ENCODE peak calls at places on chromosome 7, in six cellular contexts. S is HepG2, X is A549, K is K562, A is GM12878, W is H1. D is an unnamed sample.

GRCh38 chr7:7510814-7511213 is 24.9 kb downstream of the COL28A1 start:
- DNase-seq in S (no peak), X (no peak), K (no peak), A (no peak), W (no peak), D (no peak)

GRCh38 chr7:106485919-106486318 is 175.0 kb downstream of the CCDC71L start:
- DNase-seq in S (no peak), X (no peak), K (no peak), A (no peak), W (no peak), D (no peak)

GRCh38 chr7:108002726-108003590 is at the start of gene LAMB1:
- DNase-seq in S (peak; percentile 73), X (peak; percentile 78), K (peak; percentile 90), A (no peak), W (peak; percentile 87), D (peak; percentile 98)

GRCh38 chr7:51326646-51327286 is 10.2 kb upstream of the COBL start:
- DNase-seq in S (no peak), X (no peak), K (no peak), A (no peak), W (peak; percentile 84), D (no peak)

GRCh38 chr7:8035647-8036518 is 67.3 kb downstream of the GLCCI1 start:
- DNase-seq in S (peak; percentile 44), X (no peak), K (no peak), A (peak; percentile 23), W (peak; percentile 49), D (no peak)

GRCh38 chr7:104931181-104931781 is 82.7 kb upstream of the KMT2E start:
- DNase-seq in S (no peak), X (no peak), K (no peak), A (no peak), W (no peak), D (peak; percentile 86)

GRCh38 chr7:50068850-50069551 is 24.0 kb downstream of the ZPBP start:
- DNase-seq in S (no peak), X (no peak), K (no peak), A (peak; percentile 9), W (no peak), D (no peak)

GRCh38 chr7:12162420-12163113 is 48.5 kb upstream of the TMEM106B start:
- DNase-seq in S (no peak), X (peak; percentile 12), K (no peak), A (no peak), W (no peak), D (no peak)

GRCh38 chr7:143259765-143260164 is 3.5 kb upstream of the GSTK1 start:
- DNase-seq in S (peak; percentile 30), X (no peak), K (no peak), A (no peak), W (no peak), D (no peak)

GRCh38 chr7:68224041-68224534 is 1227.5 kb downstream of the TYW1 start:
- DNase-seq in S (no peak), X (no peak), K (no peak), A (no peak), W (no peak), D (peak; percentile 79)

GRCh38 chr7:7354674-7355073 is 172.3 kb downstream of the C1GALT1 start:
- DNase-seq in S (no peak), X (no peak), K (no peak), A (no peak), W (no peak), D (no peak)

GRCh38 chr7:44285561-44285960 is 39.8 kb downstream of the CAMK2B start:
- DNase-seq in S (no peak), X (no peak), K (no peak), A (no peak), W (peak; percentile 11), D (peak; percentile 36)

GRCh38 chr7:46153951-46154787 is 233.1 kb upstream of the IGFBP3 start:
- DNase-seq in S (peak; percentile 87), X (no peak), K (no peak), A (peak; percentile 55), W (no peak), D (no peak)

GRCh38 chr7:130960208-130960988 is 226.4 kb upstream of the KLF14 start:
- DNase-seq in S (no peak), X (peak; percentile 59), K (peak; percentile 34), A (peak; percentile 73), W (no peak), D (no peak)

GRCh38 chr7:110210941-110211608 is 879.9 kb upstream of the LRRN3 start:
- DNase-seq in S (no peak), X (no peak), K (no peak), A (no peak), W (no peak), D (no peak)

GRCh38 chr7:121030308-121030707 is 41.8 kb downstream of the CPED1 start:
- DNase-seq in S (no peak), X (no peak), K (no peak), A (no peak), W (no peak), D (no peak)

GRCh38 chr7:12297709-12298108 is 86.6 kb downstream of the TMEM106B start:
- DNase-seq in S (no peak), X (no peak), K (no peak), A (no peak), W (no peak), D (no peak)

GRCh38 chr7:45001826-45002225 is 1.8 kb downstream of the CCM2 start:
- DNase-seq in S (no peak), X (no peak), K (no peak), A (no peak), W (no peak), D (no peak)

GRCh38 chr7:49767719-49768118 is 5.7 kb upstream of the VWC2 start:
- DNase-seq in S (no peak), X (no peak), K (no peak), A (no peak), W (no peak), D (no peak)

GRCh38 chr7:155354371-155355048 is 56.8 kb downstream of the INSIG1 start:
- DNase-seq in S (no peak), X (no peak), K (no peak), A (no peak), W (no peak), D (no peak)

DNA sequence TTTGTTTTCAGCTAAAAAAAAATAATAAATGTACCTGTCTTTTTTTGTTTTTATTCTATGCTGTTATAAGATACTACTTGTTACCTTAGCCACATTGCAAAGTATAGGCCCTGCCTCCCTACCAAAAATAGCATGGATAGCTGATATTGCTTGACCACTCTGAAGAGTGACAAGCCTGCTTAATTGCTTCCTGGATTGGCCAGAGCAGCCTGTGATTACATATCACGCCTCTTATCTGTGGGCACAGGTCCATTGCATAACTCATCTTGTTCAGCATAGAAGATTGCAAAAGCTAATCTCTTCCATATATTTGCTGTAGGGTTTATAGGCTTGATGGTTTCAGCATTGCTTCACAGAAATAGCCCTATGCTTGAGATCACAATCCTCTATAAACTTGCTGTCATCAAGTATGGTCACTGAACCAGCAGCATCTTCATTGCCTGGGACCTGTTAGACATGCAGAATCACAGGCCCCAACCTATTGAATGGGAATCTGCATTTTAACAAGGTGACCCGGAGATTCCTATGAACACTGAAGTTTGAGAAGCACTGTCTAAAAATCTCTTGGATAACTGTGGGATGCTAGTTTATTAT is 280.8 kb upstream of the CDC14C start:
- DNase-seq in S (no peak), X (no peak), K (no peak), A (no peak), W (no peak), D (no peak)
- TF ChIP-seq MAX in S (no peak), X (no peak), K (no peak), A (no peak), W (no peak), D (no peak)

GRCh38 chr7:135078051-135078450 is 69.8 kb upstream of the TMEM140 start:
- DNase-seq in S (no peak), X (no peak), K (no peak), A (no peak), W (no peak), D (no peak)

GRCh38 chr7:135075716-135076115 is 72.2 kb upstream of the TMEM140 start:
- DNase-seq in S (no peak), X (no peak), K (no peak), A (no peak), W (no peak), D (no peak)

GRCh38 chr7:135077642-135078041 is 70.2 kb upstream of the TMEM140 start:
- DNase-seq in S (no peak), X (no peak), K (no peak), A (no peak), W (no peak), D (no peak)

GRCh38 chr7:135076882-135077281 is 71.0 kb upstream of the TMEM140 start:
- DNase-seq in S (no peak), X (no peak), K (no peak), A (no peak), W (no peak), D (no peak)

DNA sequence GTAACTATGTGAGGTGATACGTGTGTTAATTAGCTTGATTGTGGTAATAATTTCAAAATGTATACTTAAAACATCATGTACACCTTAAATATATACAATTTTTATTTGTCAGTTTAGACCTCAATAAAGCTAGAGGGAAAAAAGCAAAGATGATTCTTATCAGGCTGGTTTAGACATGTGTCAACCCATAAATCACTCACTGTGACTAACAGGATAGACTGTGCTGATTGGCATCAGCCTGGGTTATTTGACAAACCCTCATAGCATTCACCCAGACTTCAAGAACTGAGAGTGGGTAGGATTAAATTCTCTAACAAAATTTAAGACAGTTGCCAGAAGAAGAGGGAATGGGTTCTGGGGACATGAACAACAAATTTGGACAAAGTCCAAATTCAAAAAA is 73.8 kb upstream of the TMEM140 start:
- DNase-seq in S (no peak), X (no peak), K (no peak), A (no peak), W (no peak), D (no peak)
- TF ChIP-seq EP300 in S (no peak), X (no peak), K (no peak), A (no peak), W (no peak), D (no peak)

GRCh38 chr7:157339777-157340677 is 3.2 kb downstream of the DNAJB6 start:
- DNase-seq in S (peak; percentile 60), X (peak; percentile 75), K (peak; percentile 83), A (no peak), W (peak; percentile 78), D (peak; percentile 88)
- TF ChIP-seq CTCF in S (peak; percentile 73), X (peak; percentile 80), K (peak; percentile 84), A (peak; percentile 92), W (peak; percentile 80), D (peak; percentile 100)

GRCh38 chr7:47225387-47226170 is 356.3 kb downstream of the TNS3 start:
- DNase-seq in S (no peak), X (no peak), K (peak; percentile 30), A (no peak), W (no peak), D (no peak)

GRCh38 chr7:47228386-47229014 is 353.4 kb downstream of the TNS3 start:
- DNase-seq in S (no peak), X (peak; percentile 35), K (peak; percentile 90), A (no peak), W (peak; percentile 55), D (peak; percentile 40)

GRCh38 chr7:47231081-47231480 is 350.8 kb downstream of the TNS3 start:
- DNase-seq in S (no peak), X (no peak), K (no peak), A (no peak), W (no peak), D (no peak)

GRCh38 chr7:47226688-47227087 is 355.2 kb downstream of the TNS3 start:
- DNase-seq in S (no peak), X (no peak), K (no peak), A (no peak), W (no peak), D (no peak)

DNA sequence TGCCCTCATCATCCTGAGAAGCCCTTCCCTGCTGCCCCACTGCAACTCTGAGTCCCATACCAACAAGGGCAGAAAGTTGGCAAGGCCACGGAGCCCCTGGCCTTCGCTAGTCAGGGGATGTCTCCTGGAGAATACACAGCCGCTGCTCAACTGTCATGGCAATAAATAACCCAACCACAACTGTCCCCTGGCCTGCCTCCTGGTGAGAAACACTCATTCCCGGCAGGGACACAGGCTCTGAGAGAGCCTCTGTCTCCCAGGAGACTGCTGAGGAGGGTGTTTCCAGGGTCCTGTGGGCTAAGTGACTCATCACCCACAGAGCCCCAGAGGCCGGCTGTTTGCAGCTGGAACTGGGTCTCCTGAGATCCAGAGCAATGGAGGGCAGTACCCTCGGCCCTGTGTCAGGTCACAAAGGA is 354.1 kb downstream of the TNS3 start:
- DNase-seq in S (no peak), X (peak; percentile 38), K (peak; percentile 82), A (peak; percentile 46), W (no peak), D (peak; percentile 28)
- TF ChIP-seq MAX in S (no peak), X (no peak), K (no peak), A (no peak), W (no peak), D (peak; percentile 68)